ENCODE peak calls at places on chromosome 9, in seven cellular contexts. O, X, H, V, S, L and C are unnamed samples.

GRCh38 chr9:19934301-19934868 is 145.5 kb upstream of the SLC24A2 start:
- DNase-seq in H (no peak), V (peak), X (peak), S (no peak), L (no peak), O (no peak), C (no peak)

GRCh38 chr9:127139071-127139731 is 16.8 kb upstream of the ANGPTL2 start:
- DNase-seq in L (no peak), V (no peak), O (no peak), S (no peak), H (no peak), X (no peak), C (no peak)

GRCh38 chr9:32725066-32725860 is 58.1 kb upstream of the TMEM215 start:
- DNase-seq in S (no peak), X (no peak), L (no peak), H (no peak), O (no peak), V (no peak), C (no peak)

GRCh38 chr9:95007470-95007869 is 281.0 kb downstream of the AOPEP start:
- DNase-seq in S (no peak), H (no peak), O (no peak), V (no peak), X (no peak), L (no peak), C (no peak)

GRCh38 chr9:85941966-85942912 is 1.3 kb downstream of the NAA35 start:
- DNase-seq in H (no peak), V (no peak), L (no peak), O (no peak), S (no peak), X (no peak), C (no peak)

GRCh38 chr9:124882221-124882620 is 20.3 kb downstream of the ARPC5L start:
- DNase-seq in X (no peak), O (no peak), H (no peak), S (no peak), V (no peak), L (no peak), C (no peak)

GRCh38 chr9:128055222-128056040 is 11.7 kb downstream of the NAIF1 start:
- DNase-seq in S (no peak), H (no peak), X (peak), O (no peak), L (peak), V (peak), C (no peak)

GRCh38 chr9:106174331-106174730 is 480.0 kb downstream of the TMEM38B start:
- DNase-seq in H (no peak), O (no peak), V (no peak), X (no peak), L (no peak), S (no peak), C (no peak)

GRCh38 chr9:1303911-1304310 is 253.8 kb downstream of the DMRT2 start:
- DNase-seq in O (no peak), V (no peak), L (no peak), H (no peak), S (no peak), X (no peak), C (no peak)

GRCh38 chr9:117430813-117431212 is 16.0 kb upstream of the ASTN2 start:
- DNase-seq in X (no peak), V (no peak), O (no peak), L (no peak), H (no peak), S (no peak), C (no peak)

GRCh38 chr9:78985084-78985738 is 586.6 kb upstream of the TLE4 start:
- DNase-seq in X (no peak), S (no peak), H (no peak), V (no peak), L (no peak), O (no peak), C (no peak)

GRCh38 chr9:88198346-88198807 is 60.1 kb upstream of the SPATA31C2 start:
- DNase-seq in S (no peak), V (no peak), H (peak), O (no peak), L (no peak), X (no peak), C (no peak)

GRCh38 chr9:114791736-114792135 is 14.1 kb downstream of the TNFSF15 start:
- DNase-seq in L (no peak), H (no peak), O (no peak), V (no peak), S (no peak), X (no peak), C (no peak)

GRCh38 chr9:34381323-34381722 is 4.6 kb upstream of the MYORG start:
- DNase-seq in O (no peak), L (peak), X (no peak), S (no peak), H (no peak), V (no peak), C (no peak)